ENCODE peak calls at places on chromosomes 3 and 15, in six cellular contexts. L, S, X, D, V and M are unnamed samples.

GRCh38 chr15:20353966-20354883 is 187.4 kb downstream of the GOLGA6L6 start:
- DNase-seq in L (no peak), S (no peak), X (no peak), D (no peak), V (peak), M (no peak)

GRCh38 chr15:51403072-51403878 is 61.8 kb downstream of the GLDN start:
- DNase-seq in L (peak), S (peak), X (peak), D (peak), V (peak), M (peak)

GRCh38 chr3:179769411-179770247 is 116.8 kb downstream of the USP13 start:
- DNase-seq in L (no peak), S (no peak), X (no peak), D (no peak), V (no peak), M (no peak)

GRCh38 chr3:124363451-124363850 is 366.8 kb upstream of the UMPS start:
- DNase-seq in L (no peak), S (no peak), X (peak), D (no peak), V (peak), M (no peak)

GRCh38 chr3:123392871-123393620 is 55.8 kb downstream of the ADCY5 start:
- DNase-seq in L (no peak), S (no peak), X (no peak), D (no peak), V (no peak), M (no peak)

GRCh38 chr3:134579266-134579665 is 71.6 kb downstream of the KY start:
- DNase-seq in L (no peak), S (no peak), X (no peak), D (no peak), V (no peak), M (no peak)

GRCh38 chr15:33559207-33559890 is 248.6 kb downstream of the RYR3 start:
- DNase-seq in L (peak), S (no peak), X (no peak), D (no peak), V (no peak), M (no peak)

GRCh38 chr3:132536442-132537153 is 60.5 kb upstream of the ACKR4 start:
- DNase-seq in L (no peak), S (no peak), X (peak), D (no peak), V (peak), M (no peak)

GRCh38 chr3:126394179-126394976 is at the start of gene CFAP100:
- DNase-seq in L (peak), S (no peak), X (peak), D (peak), V (peak), M (peak)

GRCh38 chr3:195250473-195251251 is 20.3 kb downstream of the XXYLT1 start:
- DNase-seq in L (no peak), S (no peak), X (peak), D (no peak), V (no peak), M (peak)

GRCh38 chr3:190183121-190183520 is 62.4 kb upstream of the P3H2 start:
- DNase-seq in L (peak), S (no peak), X (peak), D (peak), V (peak), M (peak)

GRCh38 chr15:32688151-32688639 is 29.6 kb upstream of the GREM1 start:
- DNase-seq in L (no peak), S (no peak), X (no peak), D (no peak), V (no peak), M (no peak)

GRCh38 chr3:9669720-9670432 is 20.6 kb downstream of the MTMR14 start:
- DNase-seq in L (no peak), S (no peak), X (peak), D (no peak), V (peak), M (peak)

GRCh38 chr3:66480666-66481065 is 20.2 kb downstream of the LRIG1 start:
- DNase-seq in L (no peak), S (no peak), X (peak), D (no peak), V (peak), M (no peak)

GRCh38 chr3:16828815-16829214 is 55.9 kb upstream of the PLCL2 start:
- DNase-seq in L (peak), S (peak), X (peak), D (no peak), V (no peak), M (no peak)

GRCh38 chr3:125246237-125246636 is 33.7 kb upstream of the SLC12A8 start:
- DNase-seq in L (no peak), S (no peak), X (no peak), D (no peak), V (no peak), M (no peak)

GRCh38 chr3:20503394-20504082 is 317.5 kb upstream of the SGO1 start:
- DNase-seq in L (no peak), S (no peak), X (no peak), D (no peak), V (no peak), M (no peak)